ENCODE peak calls at places on chromosomes 4 and X, in nine cellular contexts. P is breast epithelium; R is anterior cingulate cortex; L is GM10248; C is activated CD4-positive, alpha-beta T cell treated with anti-CD3 and anti-CD28 coated beads, Interleukin-2, amount 50 U/mL, for 1 hour; S is GM13977; M is stimulated activated CD4-positive, alpha-beta T cell treated with anti-CD3 and anti-CD28 coated beads, Interleukin-12 subunit alpha, Interleukin-12 subunit beta, amount 100 ng/mL, for 4 hours; B is left ventricle myocardium inferior; E is lung. J is an unnamed sample.

GRCh38 chr4:175246941-175247340 is 328.8 kb downstream of the ADAM29 start:
- DNase-seq in R (no peak), B (no peak), M (no peak), C (no peak), L (no peak), E (no peak), S (no peak), P (no peak), J (no peak)

GRCh38 chr4:2135083-2135482 is 76.0 kb downstream of the NAT8L start:
- DNase-seq in L (no peak), P (no peak), C (no peak), B (no peak), E (no peak), S (peak), M (no peak), R (no peak), J (no peak)

GRCh38 chrX:23898412-23898959 is 9.3 kb downstream of the APOO start:
- DNase-seq in M (no peak), B (no peak), L (no peak), R (no peak), P (no peak), S (no peak), E (no peak), C (no peak), J (no peak)

GRCh38 chr4:99645036-99645435 is 12.6 kb downstream of the C4orf54 start:
- DNase-seq in L (no peak), M (no peak), P (no peak), E (no peak), B (no peak), C (no peak), R (no peak), S (no peak), J (no peak)

GRCh38 chr4:101279377-101279871 is 67.9 kb downstream of the PPP3CA start:
- DNase-seq in C (no peak), E (no peak), P (no peak), S (no peak), R (no peak), M (no peak), L (no peak), B (peak), J (peak)

GRCh38 chr4:64895031-64895430 is 485.8 kb upstream of the TECRL start:
- DNase-seq in M (no peak), P (no peak), S (no peak), L (no peak), R (no peak), E (no peak), B (no peak), C (no peak), J (no peak)

GRCh38 chr4:103095080-103095479 is 4.6 kb downstream of the BDH2 start:
- DNase-seq in M (no peak), P (no peak), R (no peak), E (no peak), B (no peak), C (no peak), L (no peak), S (no peak), J (no peak)

GRCh38 chr4:161254375-161254774 is 909.4 kb downstream of the FSTL5 start:
- DNase-seq in C (no peak), L (no peak), S (no peak), M (no peak), B (no peak), E (no peak), P (no peak), R (no peak), J (peak)

GRCh38 chr4:75344915-75345314 is 169.3 kb downstream of the RCHY1 start:
- DNase-seq in R (no peak), E (no peak), B (no peak), L (no peak), M (no peak), C (no peak), P (no peak), S (no peak), J (no peak)

GRCh38 chrX:153909024-153909979 is 4.8 kb downstream of the AVPR2 start:
- DNase-seq in R (no peak), B (peak), P (no peak), E (no peak), L (peak), M (no peak), S (peak), C (no peak), J (no peak)

GRCh38 chrX:22526339-22526738 is 253.6 kb downstream of the CBLL2 start:
- DNase-seq in L (peak), B (no peak), E (no peak), M (no peak), R (no peak), S (peak), P (no peak), C (no peak), J (no peak)

GRCh38 chrX:110170029-110170428 is 147.9 kb downstream of the AMMECR1 start:
- DNase-seq in L (no peak), S (no peak), M (no peak), R (no peak), B (no peak), E (no peak), P (no peak), C (no peak), J (no peak)

GRCh38 chr4:165328708-165329107 is 1.2 kb downstream of the MSMO1 start:
- DNase-seq in C (no peak), S (no peak), P (no peak), M (no peak), E (no peak), R (no peak), L (no peak), B (no peak), J (no peak)

GRCh38 chrX:1727531-1728027 is 112.7 kb downstream of the ASMT start:
- DNase-seq in C (no peak), S (no peak), P (no peak), B (no peak), E (no peak), L (no peak), R (no peak), M (no peak), J (no peak)

GRCh38 chr4:7540654-7541413 is 106.1 kb upstream of the PSAPL1 start:
- DNase-seq in C (no peak), M (no peak), L (no peak), S (no peak), P (no peak), E (no peak), R (no peak), B (no peak), J (no peak)

GRCh38 chr4:158810487-158811215 is 41.8 kb downstream of the FNIP2 start:
- DNase-seq in E (peak), C (no peak), M (no peak), S (no peak), R (no peak), L (no peak), B (peak), P (peak), J (no peak)

GRCh38 chrX:37871626-37872302 is 24.4 kb upstream of the DYNLT3 start:
- DNase-seq in C (no peak), R (no peak), M (no peak), E (no peak), P (no peak), S (no peak), L (no peak), B (peak), J (no peak)

GRCh38 chrX:103919336-103919682 is 43.1 kb upstream of the TMSB15B start:
- DNase-seq in R (no peak), P (no peak), M (no peak), B (no peak), S (no peak), C (peak), L (peak), E (no peak), J (peak)

GRCh38 chr4:89829470-89830138 is 7.4 kb downstream of the SNCA start:
- DNase-seq in B (no peak), R (no peak), L (peak), P (no peak), E (no peak), S (peak), M (no peak), C (no peak), J (peak)

GRCh38 chr4:69546121-69546520 is 50.4 kb upstream of the UGT2B4 start:
- DNase-seq in E (no peak), L (no peak), B (no peak), P (no peak), C (no peak), R (no peak), M (no peak), S (no peak), J (peak)

GRCh38 chr4:110305455-110305854 is 107.0 kb upstream of the ELOVL6 start:
- DNase-seq in M (no peak), C (no peak), P (no peak), E (no peak), B (no peak), R (no peak), L (no peak), S (no peak), J (no peak)

GRCh38 chr4:111923786-111924185 is 221.5 kb upstream of the FAM241A start:
- DNase-seq in P (no peak), R (no peak), S (no peak), B (no peak), E (no peak), C (no peak), M (no peak), L (no peak), J (no peak)

GRCh38 chr4:70336043-70336442 is 1.3 kb downstream of the CABS1 start:
- DNase-seq in C (no peak), R (no peak), S (no peak), M (no peak), E (no peak), L (no peak), B (no peak), P (no peak), J (no peak)

GRCh38 chrX:46571423-46572294 is 1.9 kb upstream of the CHST7 start:
- DNase-seq in C (no peak), R (no peak), P (no peak), B (no peak), M (no peak), E (no peak), L (peak), S (peak), J (no peak)

J was measured in MM.1S.